ENCODE peak calls at places on chromosome 5, in five cellular contexts. One of them, this sample, is unnamed.
A peak's percentile ranks its signal among the peaks of the same experiment; 100 is the strongest.

GRCh38 chr5:80588858-80589540 is 18.9 kb upstream of the ANKRD34B start:
- DNase-seq in CD8-positive, alpha-beta T cell: no peak
- DNase-seq in neural progenitor cell: no peak
- DNase-seq in dorsolateral prefrontal cortex: no peak
- DNase-seq in BJ: no peak
- DNase-seq in this sample: no peak

GRCh38 chr5:37533851-37534250 is 154.7 kb downstream of the WDR70 start:
- DNase-seq in CD8-positive, alpha-beta T cell: no peak
- DNase-seq in neural progenitor cell: no peak
- DNase-seq in dorsolateral prefrontal cortex: no peak
- DNase-seq in BJ: no peak
- DNase-seq in this sample: no peak

GRCh38 chr5:158943057-158943456 is 156.7 kb downstream of the EBF1 start:
- DNase-seq in CD8-positive, alpha-beta T cell: no peak
- DNase-seq in neural progenitor cell: no peak
- DNase-seq in dorsolateral prefrontal cortex: no peak
- DNase-seq in BJ: peak; percentile 53
- DNase-seq in this sample: peak; percentile 30

GRCh38 chr5:1390861-1391600 is 46.1 kb upstream of the CLPTM1L start:
- DNase-seq in CD8-positive, alpha-beta T cell: no peak
- DNase-seq in neural progenitor cell: no peak
- DNase-seq in dorsolateral prefrontal cortex: no peak
- DNase-seq in BJ: no peak
- DNase-seq in this sample: no peak

GRCh38 chr5:127486471-127486870 is 31.0 kb upstream of the PRRC1 start:
- DNase-seq in CD8-positive, alpha-beta T cell: no peak
- DNase-seq in neural progenitor cell: no peak
- DNase-seq in dorsolateral prefrontal cortex: no peak
- DNase-seq in BJ: no peak
- DNase-seq in this sample: no peak

GRCh38 chr5:180208435-180209081 is 453 bp downstream of the RASGEF1C start:
- DNase-seq in CD8-positive, alpha-beta T cell: no peak
- DNase-seq in neural progenitor cell: peak; percentile 76
- DNase-seq in dorsolateral prefrontal cortex: no peak
- DNase-seq in BJ: no peak
- DNase-seq in this sample: no peak

GRCh38 chr5:131595088-131596033 is 39.7 kb downstream of the RAPGEF6 start:
- DNase-seq in CD8-positive, alpha-beta T cell: no peak
- DNase-seq in neural progenitor cell: no peak
- DNase-seq in dorsolateral prefrontal cortex: no peak
- DNase-seq in BJ: no peak
- DNase-seq in this sample: no peak

GRCh38 chr5:13739462-13739861 is 205.0 kb downstream of the DNAH5 start:
- DNase-seq in CD8-positive, alpha-beta T cell: no peak
- DNase-seq in neural progenitor cell: no peak
- DNase-seq in dorsolateral prefrontal cortex: no peak
- DNase-seq in BJ: no peak
- DNase-seq in this sample: no peak

GRCh38 chr5:1641560-1642166 is 117.9 kb upstream of the LPCAT1 start:
- DNase-seq in CD8-positive, alpha-beta T cell: peak; percentile 59
- DNase-seq in neural progenitor cell: peak; percentile 91
- DNase-seq in dorsolateral prefrontal cortex: peak; percentile 82
- DNase-seq in BJ: peak; percentile 40
- DNase-seq in this sample: peak; percentile 74

GRCh38 chr5:73637565-73637964 is 11.6 kb downstream of the ARHGEF28 start:
- DNase-seq in CD8-positive, alpha-beta T cell: no peak
- DNase-seq in neural progenitor cell: no peak
- DNase-seq in dorsolateral prefrontal cortex: no peak
- DNase-seq in BJ: no peak
- DNase-seq in this sample: no peak

GRCh38 chr5:135999396-136000139 is 29.2 kb upstream of the TGFBI start:
- DNase-seq in CD8-positive, alpha-beta T cell: no peak
- DNase-seq in neural progenitor cell: no peak
- DNase-seq in dorsolateral prefrontal cortex: no peak
- DNase-seq in BJ: no peak
- DNase-seq in this sample: no peak

GRCh38 chr5:132778856-132779255 is 1.8 kb upstream of the SEPTIN8 start:
- DNase-seq in CD8-positive, alpha-beta T cell: no peak
- DNase-seq in neural progenitor cell: no peak
- DNase-seq in dorsolateral prefrontal cortex: no peak
- DNase-seq in BJ: no peak
- DNase-seq in this sample: no peak

GRCh38 chr5:9716838-9717281 is 86.7 kb upstream of the TAS2R1 start:
- DNase-seq in CD8-positive, alpha-beta T cell: no peak
- DNase-seq in neural progenitor cell: no peak
- DNase-seq in dorsolateral prefrontal cortex: no peak
- DNase-seq in BJ: no peak
- DNase-seq in this sample: no peak

GRCh38 chr5:19175776-19176570 is 812.0 kb downstream of the CDH18 start:
- DNase-seq in CD8-positive, alpha-beta T cell: no peak
- DNase-seq in neural progenitor cell: no peak
- DNase-seq in dorsolateral prefrontal cortex: no peak
- DNase-seq in BJ: no peak
- DNase-seq in this sample: no peak

GRCh38 chr5:82749453-82749852 is 327.7 kb downstream of the TMEM167A start:
- DNase-seq in CD8-positive, alpha-beta T cell: no peak
- DNase-seq in neural progenitor cell: no peak
- DNase-seq in dorsolateral prefrontal cortex: no peak
- DNase-seq in BJ: no peak
- DNase-seq in this sample: no peak

GRCh38 chr5:75010838-75011237 is 41.5 kb downstream of the GCNT4 start:
- DNase-seq in CD8-positive, alpha-beta T cell: no peak
- DNase-seq in neural progenitor cell: no peak
- DNase-seq in dorsolateral prefrontal cortex: no peak
- DNase-seq in BJ: no peak
- DNase-seq in this sample: no peak

GRCh38 chr5:10194083-10194482 is 55.6 kb downstream of the ATPSCKMT start:
- DNase-seq in CD8-positive, alpha-beta T cell: no peak
- DNase-seq in neural progenitor cell: no peak
- DNase-seq in dorsolateral prefrontal cortex: no peak
- DNase-seq in BJ: no peak
- DNase-seq in this sample: no peak

GRCh38 chr5:171418982-171419662 is at the start of gene FGF18:
- DNase-seq in CD8-positive, alpha-beta T cell: no peak
- DNase-seq in neural progenitor cell: peak; percentile 91
- DNase-seq in dorsolateral prefrontal cortex: no peak
- DNase-seq in BJ: no peak
- DNase-seq in this sample: peak; percentile 46

GRCh38 chr5:10663531-10664183 is 97.4 kb downstream of the DAP start:
- DNase-seq in CD8-positive, alpha-beta T cell: no peak
- DNase-seq in neural progenitor cell: peak; percentile 23
- DNase-seq in dorsolateral prefrontal cortex: no peak
- DNase-seq in BJ: peak; percentile 9
- DNase-seq in this sample: peak; percentile 52

GRCh38 chr5:164353155-164353554 is 847.7 kb downstream of the MAT2B start:
- DNase-seq in CD8-positive, alpha-beta T cell: no peak
- DNase-seq in neural progenitor cell: no peak
- DNase-seq in dorsolateral prefrontal cortex: no peak
- DNase-seq in BJ: no peak
- DNase-seq in this sample: no peak

GRCh38 chr5:128121679-128122078 is 38.1 kb downstream of the SLC12A2 start:
- DNase-seq in CD8-positive, alpha-beta T cell: no peak
- DNase-seq in neural progenitor cell: no peak
- DNase-seq in dorsolateral prefrontal cortex: no peak
- DNase-seq in BJ: no peak
- DNase-seq in this sample: no peak

GRCh38 chr5:43396762-43397304 is 15.4 kb downstream of the CCL28 start:
- DNase-seq in CD8-positive, alpha-beta T cell: peak; percentile 40
- DNase-seq in neural progenitor cell: peak; percentile 3
- DNase-seq in dorsolateral prefrontal cortex: peak; percentile 24
- DNase-seq in BJ: no peak
- DNase-seq in this sample: no peak

GRCh38 chr5:151196556-151197290 is 27.2 kb downstream of the CCDC69 start:
- DNase-seq in CD8-positive, alpha-beta T cell: no peak
- DNase-seq in neural progenitor cell: no peak
- DNase-seq in dorsolateral prefrontal cortex: no peak
- DNase-seq in BJ: no peak
- DNase-seq in this sample: no peak

GRCh38 chr5:159106193-159106568 is 6.5 kb upstream of the EBF1 start:
- DNase-seq in CD8-positive, alpha-beta T cell: no peak
- DNase-seq in neural progenitor cell: peak; percentile 11
- DNase-seq in dorsolateral prefrontal cortex: no peak
- DNase-seq in BJ: no peak
- DNase-seq in this sample: no peak

GRCh38 chr5:118956727-118957126 is 31.6 kb downstream of the DTWD2 start:
- DNase-seq in CD8-positive, alpha-beta T cell: no peak
- DNase-seq in neural progenitor cell: no peak
- DNase-seq in dorsolateral prefrontal cortex: no peak
- DNase-seq in BJ: no peak
- DNase-seq in this sample: no peak

GRCh38 chr5:169549453-169549852 is 34.1 kb upstream of the SPDL1 start:
- DNase-seq in CD8-positive, alpha-beta T cell: no peak
- DNase-seq in neural progenitor cell: no peak
- DNase-seq in dorsolateral prefrontal cortex: no peak
- DNase-seq in BJ: no peak
- DNase-seq in this sample: no peak

GRCh38 chr5:115577329-115577728 is 24.9 kb downstream of the TICAM2 start:
- DNase-seq in CD8-positive, alpha-beta T cell: no peak
- DNase-seq in neural progenitor cell: no peak
- DNase-seq in dorsolateral prefrontal cortex: no peak
- DNase-seq in BJ: no peak
- DNase-seq in this sample: no peak

GRCh38 chr5:124220418-124220817 is 526.0 kb downstream of the ZNF608 start:
- DNase-seq in CD8-positive, alpha-beta T cell: no peak
- DNase-seq in neural progenitor cell: no peak
- DNase-seq in dorsolateral prefrontal cortex: no peak
- DNase-seq in BJ: no peak
- DNase-seq in this sample: no peak

GRCh38 chr5:81209869-81210268 is 23.3 kb upstream of the CKMT2 start:
- DNase-seq in CD8-positive, alpha-beta T cell: no peak
- DNase-seq in neural progenitor cell: no peak
- DNase-seq in dorsolateral prefrontal cortex: no peak
- DNase-seq in BJ: no peak
- DNase-seq in this sample: no peak

GRCh38 chr5:83899351-83899970 is 178.8 kb upstream of the HAPLN1 start:
- DNase-seq in CD8-positive, alpha-beta T cell: no peak
- DNase-seq in neural progenitor cell: no peak
- DNase-seq in dorsolateral prefrontal cortex: no peak
- DNase-seq in BJ: no peak
- DNase-seq in this sample: no peak

GRCh38 chr5:137201876-137202275 is 297.2 kb downstream of the SPOCK1 start:
- DNase-seq in CD8-positive, alpha-beta T cell: no peak
- DNase-seq in neural progenitor cell: no peak
- DNase-seq in dorsolateral prefrontal cortex: no peak
- DNase-seq in BJ: no peak
- DNase-seq in this sample: peak; percentile 48

GRCh38 chr5:179868541-179868940 is 9.9 kb upstream of the MRNIP start:
- DNase-seq in CD8-positive, alpha-beta T cell: no peak
- DNase-seq in neural progenitor cell: no peak
- DNase-seq in dorsolateral prefrontal cortex: no peak
- DNase-seq in BJ: no peak
- DNase-seq in this sample: no peak

DNA sequence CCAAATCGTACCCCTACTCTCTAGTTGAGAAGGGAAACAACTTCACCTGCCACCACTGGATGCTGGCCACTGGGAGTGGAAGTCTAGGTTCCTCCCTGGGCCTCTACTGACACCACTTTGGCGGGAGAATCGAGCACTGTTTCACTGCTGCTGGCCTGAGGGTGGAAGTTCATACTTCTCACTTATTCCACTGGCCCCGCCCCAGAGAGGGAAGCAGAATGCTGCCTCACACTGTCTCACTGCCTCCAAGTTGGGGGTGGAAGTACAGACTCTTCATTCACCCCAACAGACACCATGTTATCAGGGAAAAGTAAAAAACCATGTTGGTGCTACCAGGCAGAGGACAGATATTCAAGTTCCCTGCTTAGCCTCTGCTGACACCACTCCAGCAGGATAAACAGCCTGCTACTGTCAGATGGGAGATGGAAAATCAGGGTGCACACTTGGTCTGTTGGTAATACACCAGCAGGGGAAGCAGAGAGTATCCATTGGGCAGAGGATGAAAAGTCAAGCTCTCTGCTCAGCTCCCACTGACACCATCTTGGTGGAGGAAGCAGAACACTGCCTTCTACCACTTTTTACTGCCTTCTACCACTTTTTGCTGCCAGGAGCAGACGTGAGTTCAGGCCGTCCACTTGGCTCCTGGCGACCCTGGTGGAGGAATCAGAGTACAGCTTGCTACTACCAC is 159.4 kb downstream of the SIL1 start:
- DNase-seq in CD8-positive, alpha-beta T cell: no peak
- DNase-seq in neural progenitor cell: peak; percentile 15
- DNase-seq in dorsolateral prefrontal cortex: no peak
- DNase-seq in BJ: no peak
- DNase-seq in this sample: no peak
- TF ChIP-seq CTCF in CD8-positive, alpha-beta T cell: no peak
- TF ChIP-seq CTCF in neural progenitor cell: peak; percentile 35
- TF ChIP-seq CTCF in dorsolateral prefrontal cortex: no peak
- TF ChIP-seq CTCF in BJ: no peak
- TF ChIP-seq CTCF in this sample: no peak

GRCh38 chr5:72390836-72391235 is 70.7 kb downstream of the PTCD2 start:
- DNase-seq in CD8-positive, alpha-beta T cell: no peak
- DNase-seq in neural progenitor cell: no peak
- DNase-seq in dorsolateral prefrontal cortex: no peak
- DNase-seq in BJ: no peak
- DNase-seq in this sample: no peak

GRCh38 chr5:72392326-72392733 is 72.2 kb downstream of the PTCD2 start:
- DNase-seq in CD8-positive, alpha-beta T cell: no peak
- DNase-seq in neural progenitor cell: no peak
- DNase-seq in dorsolateral prefrontal cortex: no peak
- DNase-seq in BJ: no peak
- DNase-seq in this sample: peak; percentile 39

GRCh38 chr5:72397836-72398235 is 77.7 kb downstream of the PTCD2 start:
- DNase-seq in CD8-positive, alpha-beta T cell: no peak
- DNase-seq in neural progenitor cell: no peak
- DNase-seq in dorsolateral prefrontal cortex: no peak
- DNase-seq in BJ: no peak
- DNase-seq in this sample: no peak

GRCh38 chr5:72394688-72395087 is 74.5 kb downstream of the PTCD2 start:
- DNase-seq in CD8-positive, alpha-beta T cell: no peak
- DNase-seq in neural progenitor cell: peak; percentile 14
- DNase-seq in dorsolateral prefrontal cortex: no peak
- DNase-seq in BJ: no peak
- DNase-seq in this sample: no peak
- TF ChIP-seq CTCF in CD8-positive, alpha-beta T cell: no peak
- TF ChIP-seq CTCF in neural progenitor cell: peak; percentile 22
- TF ChIP-seq CTCF in dorsolateral prefrontal cortex: peak; percentile 52
- TF ChIP-seq CTCF in BJ: peak; percentile 37
- TF ChIP-seq CTCF in this sample: peak; percentile 32

GRCh38 chr5:55994502-55994997 is at the start of gene IL6ST:
- DNase-seq in CD8-positive, alpha-beta T cell: no peak
- DNase-seq in neural progenitor cell: no peak
- DNase-seq in dorsolateral prefrontal cortex: no peak
- DNase-seq in BJ: peak; percentile 26
- DNase-seq in this sample: no peak
- TF ChIP-seq CTCF in CD8-positive, alpha-beta T cell: no peak
- TF ChIP-seq CTCF in neural progenitor cell: peak; percentile 29
- TF ChIP-seq CTCF in dorsolateral prefrontal cortex: no peak
- TF ChIP-seq CTCF in BJ: no peak
- TF ChIP-seq CTCF in this sample: no peak

DNA sequence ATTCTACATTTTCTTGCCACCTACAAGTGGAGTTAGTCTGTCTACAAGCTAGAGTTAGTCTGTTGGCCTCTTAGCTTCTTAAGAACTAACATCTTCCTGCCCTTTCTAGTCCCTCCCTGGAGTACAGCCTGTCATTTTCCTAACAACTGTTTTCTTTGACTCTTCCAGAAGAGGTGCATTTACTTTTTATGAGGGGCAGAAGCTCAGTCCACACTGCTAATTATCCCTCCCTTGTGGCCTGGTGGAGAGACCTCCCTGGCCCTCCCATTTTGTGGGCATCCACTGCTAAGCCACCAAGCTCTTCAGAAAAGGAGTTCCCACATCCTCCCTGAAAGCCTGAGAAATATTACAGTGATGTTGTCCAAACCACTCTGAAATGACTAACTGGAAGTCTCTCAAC is 8.0 kb downstream of the MAP1B start:
- DNase-seq in CD8-positive, alpha-beta T cell: no peak
- DNase-seq in neural progenitor cell: no peak
- DNase-seq in dorsolateral prefrontal cortex: no peak
- DNase-seq in BJ: no peak
- DNase-seq in this sample: no peak
- TF ChIP-seq CTCF in CD8-positive, alpha-beta T cell: no peak
- TF ChIP-seq CTCF in neural progenitor cell: no peak
- TF ChIP-seq CTCF in dorsolateral prefrontal cortex: no peak
- TF ChIP-seq CTCF in BJ: no peak
- TF ChIP-seq CTCF in this sample: no peak